ENCODE peak calls at places on chromosomes 12 and 14, in six cellular contexts. H is fibroblast of mammary gland, I is tibial artery, F is foreskin fibroblast, M is H9, U is kidney epithelial cell. R is an unnamed sample.

GRCh38 chr12:319116-319515 is 56.5 kb upstream of the SLC6A13 start:
- DNase-seq in H (no peak), F (no peak), I (no peak), M (no peak), U (no peak), R (no peak)

GRCh38 chr14:35786856-35787255 is 22.2 kb downstream of the RALGAPA1 start:
- DNase-seq in F (no peak), I (no peak), M (no peak), U (no peak), H (no peak), R (no peak)

GRCh38 chr14:31752867-31753661 is 191.9 kb downstream of the NUBPL start:
- DNase-seq in U (no peak), M (no peak), F (no peak), H (no peak), I (no peak), R (no peak)

GRCh38 chr12:13254311-13254710 is 57.8 kb downstream of the EMP1 start:
- DNase-seq in M (no peak), I (no peak), U (no peak), H (no peak), F (no peak), R (no peak)

GRCh38 chr12:12051668-12052067 is 19.1 kb upstream of the BCL2L14 start:
- DNase-seq in H (no peak), U (no peak), I (no peak), M (no peak), F (no peak), R (no peak)

GRCh38 chr12:49893753-49894752 is 9.6 kb downstream of the FAIM2 start:
- DNase-seq in H (peak), U (peak), I (no peak), F (no peak), M (no peak), R (no peak)

GRCh38 chr12:76193961-76194360 is 109.5 kb upstream of the NAP1L1 start:
- DNase-seq in H (no peak), F (no peak), U (no peak), I (no peak), M (no peak), R (no peak)

GRCh38 chr12:110555509-110556406 is 27.4 kb downstream of the PPTC7 start:
- DNase-seq in U (no peak), I (no peak), H (peak), M (no peak), F (peak), R (no peak)

GRCh38 chr12:48795550-48796455 is 6.9 kb upstream of the ADCY6 start:
- DNase-seq in F (no peak), H (peak), M (peak), I (peak), U (no peak), R (peak)

GRCh38 chr12:48156648-48157015 is 683 bp downstream of the ASB8 start:
- DNase-seq in U (no peak), M (no peak), F (no peak), I (no peak), H (no peak), R (no peak)

GRCh38 chr12:88501976-88502938 is 78.0 kb downstream of the KITLG start:
- DNase-seq in F (no peak), I (no peak), U (no peak), M (no peak), H (peak), R (no peak)

GRCh38 chr12:83097656-83098055 is 410.9 kb downstream of the TMTC2 start:
- DNase-seq in I (no peak), H (no peak), U (no peak), F (no peak), M (no peak), R (no peak)

GRCh38 chr14:65153101-65153500 is 50.8 kb upstream of the MAX start:
- DNase-seq in I (no peak), F (no peak), U (no peak), H (no peak), M (no peak), R (no peak)

GRCh38 chr14:68789002-68789797 is 3.7 kb downstream of the ZFP36L1 start:
- DNase-seq in H (peak), F (no peak), U (no peak), I (peak), M (peak), R (no peak)

GRCh38 chr12:75759842-75760260 is 248.4 kb upstream of the KRR1 start:
- DNase-seq in U (no peak), I (no peak), F (peak), H (peak), M (no peak), R (no peak)

GRCh38 chr12:15846887-15847286 is 35.3 kb upstream of the STRAP start:
- DNase-seq in I (no peak), U (no peak), F (peak), H (peak), M (no peak), R (no peak)

GRCh38 chr12:54588110-54588831 is at the start of gene PPP1R1A:
- DNase-seq in U (no peak), F (no peak), M (peak), I (no peak), H (no peak), R (no peak)

GRCh38 chr14:80388980-80389711 is 177.8 kb upstream of the DIO2 start:
- DNase-seq in F (peak), H (peak), M (no peak), U (peak), I (no peak), R (no peak)

GRCh38 chr12:50927766-50928224 is 24.5 kb upstream of the HIGD1C start:
- DNase-seq in U (no peak), H (no peak), M (no peak), I (no peak), F (no peak), R (no peak)

GRCh38 chr12:16658699-16659098 is 52.7 kb upstream of the LMO3 start:
- DNase-seq in M (no peak), I (no peak), F (no peak), U (no peak), H (no peak), R (no peak)

GRCh38 chr12:55824726-55825125 is 4.7 kb downstream of the DNAJC14 start:
- DNase-seq in F (no peak), H (no peak), I (no peak), M (no peak), U (no peak), R (no peak)

GRCh38 chr12:49982246-49983229 is 9.8 kb downstream of the AQP6 start:
- DNase-seq in H (peak), I (no peak), M (no peak), U (no peak), F (peak), R (no peak)

GRCh38 chr12:30286345-30286926 is 409.2 kb downstream of the IPO8 start:
- DNase-seq in I (no peak), M (no peak), H (peak), U (no peak), F (peak), R (no peak)

GRCh38 chr12:8037046-8037663 is 4.6 kb downstream of the FOXJ2 start:
- DNase-seq in F (no peak), H (no peak), I (no peak), M (no peak), U (no peak), R (no peak)

GRCh38 chr12:114735680-114736374 is 51.9 kb upstream of the TBX3 start:
- DNase-seq in M (peak), I (no peak), H (no peak), F (no peak), U (no peak), R (no peak)

GRCh38 chr12:71780207-71780822 is 25.7 kb downstream of the RAB21 start:
- DNase-seq in U (no peak), M (no peak), F (peak), I (no peak), H (peak), R (no peak)

GRCh38 chr12:96064966-96065365 is 29.6 kb upstream of the LTA4H start:
- DNase-seq in F (no peak), M (no peak), I (no peak), U (no peak), H (no peak), R (no peak)

GRCh38 chr12:96061864-96062453 is 26.6 kb upstream of the LTA4H start:
- DNase-seq in U (peak), F (peak), I (peak), H (peak), M (peak), R (peak)

GRCh38 chr12:96064266-96064665 is 28.9 kb upstream of the LTA4H start:
- DNase-seq in I (no peak), U (no peak), M (no peak), H (no peak), F (no peak), R (no peak)

GRCh38 chr12:96061323-96061722 is 25.9 kb upstream of the LTA4H start:
- DNase-seq in U (no peak), F (no peak), I (no peak), M (no peak), H (no peak), R (no peak)

GRCh38 chr12:96063046-96063445 is 27.7 kb upstream of the LTA4H start:
- DNase-seq in U (no peak), M (no peak), F (no peak), I (no peak), H (peak), R (no peak)
- TF ChIP-seq CTCF in U (peak), M (no peak), F (no peak), I (no peak), H (peak), R (no peak)

GRCh38 chr12:79344855-79345840 is 345.6 kb downstream of the PAWR start:
- DNase-seq in I (no peak), F (no peak), U (peak), M (peak), H (peak), R (no peak)
- TF ChIP-seq CTCF in I (peak), F (peak), U (peak), M (peak), H (peak), R (no peak)

GRCh38 chr12:14843425-14843887 is at the start of gene ART4:
- DNase-seq in H (no peak), M (no peak), U (no peak), F (no peak), I (no peak), R (no peak)

GRCh38 chr12:14846042-14846587 is 2.8 kb upstream of the ART4 start:
- DNase-seq in U (no peak), F (no peak), I (no peak), M (no peak), H (no peak), R (no peak)

GRCh38 chr12:14846878-14847580 is 3.7 kb upstream of the ART4 start:
- DNase-seq in I (no peak), U (no peak), F (no peak), H (no peak), M (no peak), R (no peak)

GRCh38 chr12:14842315-14842714 is 1.0 kb downstream of the ART4 start:
- DNase-seq in H (no peak), F (no peak), U (no peak), I (no peak), M (no peak), R (no peak)

GRCh38 chr12:14845350-14845750 is 2.0 kb upstream of the ART4 start:
- DNase-seq in H (peak), U (no peak), M (no peak), F (peak), I (peak), R (no peak)
- TF ChIP-seq CTCF in H (peak), U (peak), M (peak), F (peak), I (peak), R (peak)

GRCh38 chr12:6699989-6700645 is 498 bp downstream of the PIANP start:
- DNase-seq in U (no peak), I (no peak), H (no peak), M (peak), F (no peak), R (no peak)

GRCh38 chr12:6699259-6699988 is 1.2 kb downstream of the PIANP start:
- DNase-seq in U (no peak), I (no peak), F (no peak), H (no peak), M (no peak), R (no peak)

GRCh38 chr12:6701078-6701768 is 608 bp upstream of the PIANP start:
- DNase-seq in I (no peak), M (peak), F (no peak), U (no peak), H (no peak), R (no peak)

GRCh38 chr12:6700646-6701051 is at the start of gene PIANP:
- DNase-seq in I (no peak), F (no peak), H (no peak), U (no peak), M (peak), R (no peak)

GRCh38 chr12:6703631-6704030 is 3.0 kb upstream of the PIANP start:
- DNase-seq in M (peak), I (no peak), U (no peak), H (no peak), F (no peak), R (no peak)
- TF ChIP-seq CTCF in M (peak), I (no peak), U (no peak), H (no peak), F (no peak), R (no peak)

GRCh38 chr12:28035483-28035882 is 63.0 kb upstream of the PTHLH start:
- DNase-seq in H (peak), M (no peak), F (peak), I (no peak), U (no peak), R (no peak)

GRCh38 chr12:28034271-28034670 is 61.7 kb upstream of the PTHLH start:
- DNase-seq in I (no peak), H (peak), M (no peak), F (no peak), U (no peak), R (no peak)

DNA sequence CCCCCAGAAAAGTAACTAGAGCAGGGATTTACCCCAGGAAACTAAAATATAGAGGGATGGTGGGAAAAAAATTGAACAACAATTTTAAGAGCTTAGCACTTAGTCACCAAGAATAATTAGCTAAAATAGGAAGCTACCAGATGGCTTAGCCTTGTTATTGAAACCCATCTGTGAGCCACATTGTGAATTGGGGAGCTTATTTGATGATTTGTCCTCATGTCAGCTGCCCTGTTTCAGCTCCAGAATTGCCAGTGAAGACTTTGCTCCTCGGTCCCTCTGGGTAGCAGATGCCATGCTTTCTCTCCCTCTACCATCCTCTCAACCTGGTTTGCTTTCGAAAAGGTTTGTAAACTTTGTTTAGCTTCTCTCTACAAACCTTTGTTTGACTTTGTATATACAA is 67.7 kb upstream of the PTHLH start:
- DNase-seq in H (no peak), F (no peak), M (no peak), U (no peak), I (no peak), R (no peak)
- TF ChIP-seq CTCF in H (no peak), F (no peak), M (no peak), U (no peak), I (no peak), R (no peak)

GRCh38 chr12:121443193-121443829 is 43.4 kb downstream of the RNF34 start:
- DNase-seq in F (peak), H (peak), U (no peak), I (peak), M (peak), R (peak)
- TF ChIP-seq CTCF in F (peak), H (peak), U (peak), I (peak), M (peak), R (no peak)

DNA sequence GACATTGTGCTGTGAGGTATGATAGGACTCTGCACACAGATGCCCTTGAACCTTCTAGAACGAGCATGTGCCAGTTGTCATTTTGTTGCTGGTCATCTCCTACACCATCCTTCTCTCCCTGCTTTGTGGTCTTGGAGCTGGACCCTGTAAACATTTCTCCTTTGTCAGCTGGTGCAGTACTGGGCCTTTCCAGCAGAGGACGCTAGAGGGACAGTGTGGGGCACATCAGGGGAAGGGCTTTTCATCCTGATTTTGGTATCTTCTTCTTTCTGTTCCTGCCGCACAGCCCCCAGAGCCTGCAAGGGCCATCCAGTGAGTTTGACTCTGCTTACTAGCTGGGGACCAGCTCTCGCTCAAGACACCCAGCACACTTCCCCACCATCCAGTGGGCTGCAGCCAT is 484.6 kb downstream of the AACS start:
- DNase-seq in U (no peak), M (peak), H (no peak), I (no peak), F (no peak), R (no peak)
- TF ChIP-seq CTCF in U (peak), M (peak), H (peak), I (no peak), F (peak), R (no peak)

R was measured in omental fat pad.